ENCODE peak calls at places on chromosomes 5 and 9, in eight cellular contexts. N is kidney, F is colonic mucosa, P is lower lobe of right lung, C is endodermal cell, T is A549, B is cardiac muscle cell, Y is left lung. D is an unnamed sample. For H3K4me1, the result is how much of the 10 kb centered on the place peaks cover.

GRCh38 chr5:79774171-79774854 is 84.7 kb downstream of the CMYA5 start:
- DNase-seq in N (peak), F (no peak), P (no peak), C (peak), T (peak), B (peak), Y (no peak), D (no peak)

GRCh38 chr9:127199001-127199791 is 65.4 kb upstream of the GARNL3 start:
- DNase-seq in N (peak), F (peak), P (peak), C (peak), T (peak), B (peak), Y (peak), D (peak)

GRCh38 chr9:34562136-34562745 is 27.3 kb downstream of the CNTFR start:
- DNase-seq in N (no peak), F (peak), P (no peak), C (peak), T (no peak), B (no peak), Y (peak), D (no peak)

GRCh38 chr5:73630760-73631159 is 4.8 kb downstream of the ARHGEF28 start:
- DNase-seq in N (no peak), F (no peak), P (no peak), C (no peak), T (no peak), B (no peak), Y (no peak), D (no peak)

GRCh38 chr9:97993000-97993399 is 9.9 kb downstream of the ANP32B start:
- DNase-seq in N (no peak), F (no peak), P (no peak), C (no peak), T (no peak), B (no peak), Y (no peak), D (no peak)

GRCh38 chr5:180553530-180553929 is 37.8 kb downstream of the SCGB3A1 start:
- DNase-seq in N (no peak), F (no peak), P (no peak), C (no peak), T (no peak), B (no peak), Y (no peak), D (no peak)

GRCh38 chr5:98604301-98604700 is 169.2 kb upstream of the RGMB start:
- DNase-seq in N (no peak), F (no peak), P (no peak), C (no peak), T (no peak), B (no peak), Y (no peak), D (no peak)

GRCh38 chr5:123115020-123115419 is 26.0 kb downstream of the PRDM6 start:
- DNase-seq in N (no peak), F (no peak), P (no peak), C (no peak), T (no peak), B (no peak), Y (no peak), D (no peak)

GRCh38 chr9:127130661-127131538 is 8.5 kb upstream of the ANGPTL2 start:
- DNase-seq in N (no peak), F (no peak), P (peak), C (no peak), T (no peak), B (peak), Y (peak), D (peak)

GRCh38 chr5:73391441-73391871 is 57.1 kb downstream of the FOXD1 start:
- DNase-seq in N (no peak), F (no peak), P (no peak), C (no peak), T (no peak), B (peak), Y (no peak), D (no peak)

GRCh38 chr5:159402328-159402727 is 72.0 kb upstream of the IL12B start:
- DNase-seq in N (no peak), F (no peak), P (no peak), C (no peak), T (no peak), B (no peak), Y (no peak), D (no peak)

GRCh38 chr9:87141124-87141523 is 193.8 kb upstream of the GAS1 start:
- DNase-seq in N (no peak), F (no peak), P (no peak), C (peak), T (no peak), B (no peak), Y (no peak), D (no peak)

GRCh38 chr9:21789541-21790037 is 12.8 kb upstream of the MTAP start:
- DNase-seq in N (no peak), F (peak), P (no peak), C (peak), T (peak), B (peak), Y (no peak), D (peak)

GRCh38 chr9:98215821-98216220 is 23.4 kb upstream of the CORO2A start:
- DNase-seq in N (peak), F (no peak), P (no peak), C (peak), T (peak), B (peak), Y (no peak), D (no peak)

GRCh38 chr9:5978523-5978922 is 36.9 kb downstream of the RANBP6 start:
- DNase-seq in N (no peak), F (no peak), P (no peak), C (no peak), T (no peak), B (no peak), Y (no peak), D (no peak)

GRCh38 chr9:93451762-93452709 is 551 bp downstream of the FAM120A start:
- DNase-seq in N (peak), F (peak), P (peak), C (peak), T (no peak), B (peak), Y (peak), D (no peak)

GRCh38 chr5:133460172-133460758 is 152.1 kb downstream of the FSTL4 start:
- DNase-seq in N (no peak), F (no peak), P (no peak), C (peak), T (peak), B (peak), Y (no peak), D (no peak)

GRCh38 chr9:95005276-95006141 is 279.0 kb downstream of the AOPEP start:
- DNase-seq in N (no peak), F (no peak), P (no peak), C (no peak), T (no peak), B (no peak), Y (no peak), D (no peak)

GRCh38 chr5:116598871-116599270 is 24.2 kb upstream of the SEMA6A start:
- DNase-seq in N (no peak), F (no peak), P (no peak), C (no peak), T (no peak), B (no peak), Y (no peak), D (no peak)

GRCh38 chr5:176359658-176360057 is 1.9 kb downstream of the KIAA1191 start:
- DNase-seq in N (no peak), F (no peak), P (no peak), C (no peak), T (no peak), B (no peak), Y (no peak), D (peak)

GRCh38 chr5:1330847-1331831 is 13.8 kb downstream of the CLPTM1L start:
- DNase-seq in N (peak), F (no peak), P (no peak), C (no peak), T (no peak), B (no peak), Y (no peak), D (no peak)

GRCh38 chr9:86735772-86736458 is 211.4 kb downstream of the GAS1 start:
- DNase-seq in N (no peak), F (no peak), P (no peak), C (no peak), T (no peak), B (no peak), Y (no peak), D (no peak)

GRCh38 chr9:12784461-12785250 is 9.8 kb downstream of the LURAP1L start:
- DNase-seq in N (peak), F (peak), P (peak), C (no peak), T (peak), B (peak), Y (peak), D (peak)

GRCh38 chr9:134088064-134088725 is 20.4 kb upstream of the BRD3 start:
- DNase-seq in N (no peak), F (no peak), P (no peak), C (no peak), T (no peak), B (no peak), Y (no peak), D (no peak)

GRCh38 chr5:108119123-108119522 is 262.8 kb downstream of the FBXL17 start:
- DNase-seq in N (no peak), F (no peak), P (no peak), C (no peak), T (no peak), B (no peak), Y (no peak), D (no peak)

GRCh38 chr5:145554399-145554798 is 280.7 kb downstream of the PRELID2 start:
- DNase-seq in N (no peak), F (no peak), P (no peak), C (no peak), T (no peak), B (peak), Y (no peak), D (peak)

GRCh38 chr9:76789850-76790249 is 25.6 kb downstream of the PCA3 start:
- DNase-seq in N (no peak), F (no peak), P (no peak), C (no peak), T (no peak), B (no peak), Y (no peak), D (no peak)

GRCh38 chr9:111728617-111729366 is 65.9 kb downstream of the SHOC1 start:
- DNase-seq in N (no peak), F (no peak), P (no peak), C (no peak), T (peak), B (peak), Y (no peak), D (peak)

GRCh38 chr5:179914032-179914755 is 6.5 kb upstream of the TBC1D9B start:
- DNase-seq in N (no peak), F (peak), P (no peak), C (no peak), T (peak), B (peak), Y (no peak), D (peak)

GRCh38 chr5:55104966-55105701 is 2.7 kb downstream of the GZMA start:
- DNase-seq in N (no peak), F (no peak), P (no peak), C (no peak), T (no peak), B (no peak), Y (no peak), D (no peak)

GRCh38 chr9:104279535-104280215 is 185.6 kb downstream of the SMC2 start:
- DNase-seq in N (no peak), F (no peak), P (no peak), C (no peak), T (no peak), B (peak), Y (no peak), D (peak)

GRCh38 chr5:142215915-142216681 is 107.5 kb downstream of the NDFIP1 start:
- DNase-seq in N (peak), F (peak), P (peak), C (no peak), T (peak), B (peak), Y (peak), D (peak)

DNA sequence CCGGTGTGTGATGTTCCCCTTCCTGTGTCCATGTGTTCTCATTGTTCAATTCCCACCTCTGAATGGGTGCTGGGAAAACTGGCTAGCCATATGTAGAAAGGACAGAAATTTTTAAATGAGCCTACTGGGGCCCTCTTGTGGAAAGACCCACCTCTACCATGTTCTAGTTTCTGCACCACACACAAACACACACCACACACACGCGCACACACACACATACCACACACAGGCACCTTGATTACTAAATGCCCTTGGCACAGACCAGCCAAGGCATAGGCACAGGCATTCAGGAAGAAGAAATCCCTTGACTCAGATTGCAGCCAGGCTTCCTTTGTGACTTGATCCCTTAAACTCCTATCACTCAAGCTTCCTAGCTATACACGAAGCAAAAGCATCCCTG is 60.5 kb downstream of the SIL1 start:
- DNase-seq in N (no peak), F (no peak), P (no peak), C (peak), T (no peak), B (peak), Y (no peak), D (peak)
- H3K4me1 ChIP-seq in N (under half), F (under half), P (under half), C (under half), T (under half), B (under half), Y (under half), D (under half)

DNA sequence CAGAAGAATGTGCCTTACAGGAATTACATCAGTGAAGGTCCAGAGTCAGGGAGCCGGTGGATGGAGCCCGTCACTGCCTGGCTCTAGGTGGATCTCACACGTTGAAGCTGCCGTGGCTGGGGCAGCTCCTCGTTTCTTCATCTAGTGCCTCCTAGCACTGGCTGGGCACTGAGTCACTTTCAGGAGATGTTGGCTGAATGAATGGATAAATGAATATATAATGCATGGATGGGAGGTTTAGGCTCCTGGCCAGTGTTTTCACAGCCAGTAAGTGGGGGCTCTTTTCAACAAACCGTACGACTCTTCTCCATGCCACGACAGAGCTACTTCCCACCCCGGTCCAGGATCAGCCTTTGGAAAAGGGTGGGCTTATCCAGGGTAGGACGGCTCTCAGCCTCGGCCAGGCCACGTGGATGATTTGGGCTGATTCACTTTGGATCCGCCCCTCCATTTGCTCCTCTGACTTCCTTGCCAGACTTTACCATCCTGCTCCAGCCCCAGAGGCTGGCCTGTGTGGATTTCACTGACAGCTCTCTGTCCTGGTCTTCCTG is 1.3 kb upstream of the SH3PXD2B start:
- DNase-seq in N (no peak), F (peak), P (no peak), C (peak), T (no peak), B (peak), Y (no peak), D (peak)
- TF ChIP-seq CTCF in N (no peak), F (no peak), P (no peak), C (no peak), T (no peak), B (no peak), Y (no peak), D (no peak)

GRCh38 chr9:84374516-84374915 is 34.0 kb upstream of the SLC28A3 start:
- DNase-seq in N (no peak), F (no peak), P (no peak), C (no peak), T (no peak), B (no peak), Y (no peak), D (no peak)

GRCh38 chr9:84375954-84376353 is 35.4 kb upstream of the SLC28A3 start:
- DNase-seq in N (no peak), F (no peak), P (no peak), C (no peak), T (no peak), B (no peak), Y (no peak), D (no peak)

GRCh38 chr9:84368593-84368992 is 28.0 kb upstream of the SLC28A3 start:
- DNase-seq in N (no peak), F (no peak), P (no peak), C (no peak), T (no peak), B (peak), Y (peak), D (no peak)

GRCh38 chr9:84373975-84374374 is 33.4 kb upstream of the SLC28A3 start:
- DNase-seq in N (no peak), F (no peak), P (no peak), C (no peak), T (no peak), B (peak), Y (no peak), D (no peak)

GRCh38 chr9:84371737-84372136 is 31.2 kb upstream of the SLC28A3 start:
- DNase-seq in N (no peak), F (no peak), P (no peak), C (no peak), T (no peak), B (peak), Y (peak), D (peak)
- H3K27ac ChIP-seq in N (no peak), F (no peak), P (peak), C (no peak), T (no peak), B (no peak), Y (peak), D (no peak)

GRCh38 chr5:173570321-173571090 is 45.9 kb downstream of the BOD1 start:
- DNase-seq in N (no peak), F (no peak), P (no peak), C (peak), T (no peak), B (no peak), Y (no peak), D (no peak)

GRCh38 chr5:173575985-173576384 is 40.5 kb downstream of the BOD1 start:
- DNase-seq in N (no peak), F (no peak), P (no peak), C (peak), T (no peak), B (no peak), Y (no peak), D (no peak)

GRCh38 chr5:173572431-173573125 is 43.9 kb downstream of the BOD1 start:
- DNase-seq in N (no peak), F (no peak), P (no peak), C (peak), T (no peak), B (no peak), Y (no peak), D (no peak)

GRCh38 chr5:173574983-173575382 is 41.5 kb downstream of the BOD1 start:
- DNase-seq in N (no peak), F (no peak), P (no peak), C (peak), T (no peak), B (no peak), Y (no peak), D (no peak)

DNA sequence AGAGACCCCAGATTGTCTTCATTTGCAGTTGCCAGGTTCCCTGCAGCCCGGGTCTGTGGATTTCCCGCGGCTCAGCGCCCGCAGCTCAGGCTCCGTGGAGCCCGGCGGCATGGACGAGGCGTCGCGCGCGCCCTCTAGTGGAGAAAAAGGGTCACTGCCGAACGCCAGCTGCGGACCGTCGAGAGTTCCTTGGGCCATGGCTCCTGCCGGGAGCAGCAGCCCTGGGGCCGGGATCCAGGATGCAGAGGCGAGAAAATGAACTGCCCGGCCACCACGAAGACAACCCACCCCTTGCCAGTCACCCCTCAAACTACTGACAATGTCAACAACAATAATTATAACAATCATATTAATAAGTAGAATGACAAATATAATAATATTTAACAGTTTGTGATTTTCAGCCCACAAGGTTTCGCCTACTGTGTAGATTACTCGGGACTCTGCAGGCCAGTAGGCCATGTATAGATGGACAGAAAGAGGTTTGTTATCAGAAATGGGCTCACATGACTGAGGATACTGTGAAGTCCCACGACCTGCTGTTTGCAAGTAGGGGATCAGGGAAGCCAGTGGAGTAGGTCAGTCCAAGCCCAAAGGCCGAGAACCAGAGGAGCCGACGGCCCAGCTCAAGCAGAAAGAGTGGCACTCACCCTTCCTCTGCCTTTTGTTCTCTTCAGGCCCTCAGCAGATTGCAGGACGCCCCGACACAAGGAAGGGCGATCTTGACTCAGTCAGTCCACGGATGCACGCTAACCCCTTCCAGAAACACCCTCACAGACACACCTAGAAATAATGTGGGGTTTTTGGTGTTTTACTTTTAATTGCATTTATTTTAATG is 43.1 kb downstream of the BOD1 start:
- DNase-seq in N (peak), F (peak), P (peak), C (peak), T (peak), B (peak), Y (peak), D (no peak)
- H3K4me1 ChIP-seq in N (under half), F (under half), P (under half), C (under half), T (under half), B (under half), Y (under half), D (under half)

GRCh38 chr9:117551171-117551570 is 136.3 kb upstream of the ASTN2 start:
- DNase-seq in N (no peak), F (no peak), P (no peak), C (no peak), T (no peak), B (no peak), Y (no peak), D (no peak)

GRCh38 chr9:117552811-117553210 is 138.0 kb upstream of the ASTN2 start:
- DNase-seq in N (no peak), F (no peak), P (no peak), C (no peak), T (no peak), B (no peak), Y (no peak), D (no peak)

GRCh38 chr9:117555964-117556629 is 141.2 kb upstream of the ASTN2 start:
- DNase-seq in N (no peak), F (peak), P (peak), C (peak), T (peak), B (peak), Y (peak), D (peak)
- TF ChIP-seq CTCF in N (peak), F (peak), P (peak), C (peak), T (peak), B (peak), Y (peak), D (peak)

GRCh38 chr9:37522971-37523370 is 37.2 kb downstream of the POLR1E start:
- DNase-seq in N (no peak), F (no peak), P (no peak), C (no peak), T (no peak), B (no peak), Y (no peak), D (no peak)

GRCh38 chr9:37517977-37518376 is 32.2 kb downstream of the POLR1E start:
- DNase-seq in N (peak), F (no peak), P (no peak), C (no peak), T (no peak), B (no peak), Y (no peak), D (no peak)

GRCh38 chr9:37521111-37521510 is 35.4 kb downstream of the POLR1E start:
- DNase-seq in N (peak), F (no peak), P (no peak), C (no peak), T (no peak), B (no peak), Y (no peak), D (no peak)

GRCh38 chr9:37523916-37524315 is 38.2 kb downstream of the POLR1E start:
- DNase-seq in N (peak), F (no peak), P (no peak), C (no peak), T (no peak), B (no peak), Y (no peak), D (no peak)

GRCh38 chr9:37520641-37521040 is 34.9 kb downstream of the POLR1E start:
- DNase-seq in N (peak), F (no peak), P (no peak), C (no peak), T (no peak), B (no peak), Y (no peak), D (no peak)
- H3K27ac ChIP-seq in N (no peak), F (no peak), P (no peak), C (no peak), T (no peak), B (no peak), Y (no peak), D (no peak)